ENCODE peak calls at places on chromosome 3, in eight cellular contexts. One of them, this sample, is unnamed. For H3K4me1, the result is how much of the 10 kb centered on the place peaks cover.

GRCh38 chr3:10344147-10344943 is 23.4 kb upstream of the SEC13 start:
- DNase-seq in HAP-1: peak
- DNase-seq in IMR-90: peak
- DNase-seq in fibroblast of lung: peak
- DNase-seq in NT2/D1: peak
- DNase-seq in transverse colon: peak
- DNase-seq in heart right ventricle: peak
- DNase-seq in suprapubic skin: no peak
- DNase-seq in this sample: no peak

GRCh38 chr3:157122116-157122515 is 37.8 kb downstream of the CCNL1 start:
- DNase-seq in HAP-1: no peak
- DNase-seq in IMR-90: peak
- DNase-seq in fibroblast of lung: peak
- DNase-seq in NT2/D1: no peak
- DNase-seq in transverse colon: no peak
- DNase-seq in heart right ventricle: no peak
- DNase-seq in suprapubic skin: no peak
- DNase-seq in this sample: no peak

GRCh38 chr3:183594636-183595035 is 39.1 kb upstream of the KLHL6 start:
- DNase-seq in HAP-1: no peak
- DNase-seq in IMR-90: no peak
- DNase-seq in fibroblast of lung: no peak
- DNase-seq in NT2/D1: no peak
- DNase-seq in transverse colon: no peak
- DNase-seq in heart right ventricle: no peak
- DNase-seq in suprapubic skin: no peak
- DNase-seq in this sample: no peak

GRCh38 chr3:124275421-124275820 is 283.5 kb upstream of the ROPN1 start:
- DNase-seq in HAP-1: no peak
- DNase-seq in IMR-90: no peak
- DNase-seq in fibroblast of lung: peak
- DNase-seq in NT2/D1: no peak
- DNase-seq in transverse colon: peak
- DNase-seq in heart right ventricle: peak
- DNase-seq in suprapubic skin: no peak
- DNase-seq in this sample: no peak

GRCh38 chr3:51673802-51674654 is 3.0 kb downstream of the TEX264 start:
- DNase-seq in HAP-1: no peak
- DNase-seq in IMR-90: no peak
- DNase-seq in fibroblast of lung: no peak
- DNase-seq in NT2/D1: no peak
- DNase-seq in transverse colon: no peak
- DNase-seq in heart right ventricle: no peak
- DNase-seq in suprapubic skin: peak
- DNase-seq in this sample: no peak

GRCh38 chr3:47605646-47606045 is 27.0 kb upstream of the CSPG5 start:
- DNase-seq in HAP-1: no peak
- DNase-seq in IMR-90: peak
- DNase-seq in fibroblast of lung: no peak
- DNase-seq in NT2/D1: no peak
- DNase-seq in transverse colon: no peak
- DNase-seq in heart right ventricle: no peak
- DNase-seq in suprapubic skin: no peak
- DNase-seq in this sample: no peak

GRCh38 chr3:79872483-79872882 is 104.7 kb upstream of the ROBO1 start:
- DNase-seq in HAP-1: peak
- DNase-seq in IMR-90: peak
- DNase-seq in fibroblast of lung: peak
- DNase-seq in NT2/D1: no peak
- DNase-seq in transverse colon: no peak
- DNase-seq in heart right ventricle: no peak
- DNase-seq in suprapubic skin: no peak
- DNase-seq in this sample: no peak

GRCh38 chr3:37861540-37862051 is at the start of gene CTDSPL:
- DNase-seq in HAP-1: peak
- DNase-seq in IMR-90: peak
- DNase-seq in fibroblast of lung: peak
- DNase-seq in NT2/D1: no peak
- DNase-seq in transverse colon: peak
- DNase-seq in heart right ventricle: no peak
- DNase-seq in suprapubic skin: no peak
- DNase-seq in this sample: peak

GRCh38 chr3:42547401-42547945 is 34.3 kb downstream of the SEC22C start:
- DNase-seq in HAP-1: peak
- DNase-seq in IMR-90: peak
- DNase-seq in fibroblast of lung: peak
- DNase-seq in NT2/D1: peak
- DNase-seq in transverse colon: peak
- DNase-seq in heart right ventricle: peak
- DNase-seq in suprapubic skin: peak
- DNase-seq in this sample: peak

GRCh38 chr3:68919000-68919399 is 13.3 kb downstream of the TAFA4 start:
- DNase-seq in HAP-1: peak
- DNase-seq in IMR-90: peak
- DNase-seq in fibroblast of lung: peak
- DNase-seq in NT2/D1: peak
- DNase-seq in transverse colon: no peak
- DNase-seq in heart right ventricle: no peak
- DNase-seq in suprapubic skin: no peak
- DNase-seq in this sample: no peak

GRCh38 chr3:172446198-172446597 is 2.1 kb downstream of the GHSR start:
- DNase-seq in HAP-1: no peak
- DNase-seq in IMR-90: no peak
- DNase-seq in fibroblast of lung: no peak
- DNase-seq in NT2/D1: no peak
- DNase-seq in transverse colon: no peak
- DNase-seq in heart right ventricle: no peak
- DNase-seq in suprapubic skin: no peak
- DNase-seq in this sample: no peak

GRCh38 chr3:196757876-196758739 is 18.5 kb downstream of the PAK2 start:
- DNase-seq in HAP-1: no peak
- DNase-seq in IMR-90: peak
- DNase-seq in fibroblast of lung: peak
- DNase-seq in NT2/D1: no peak
- DNase-seq in transverse colon: no peak
- DNase-seq in heart right ventricle: no peak
- DNase-seq in suprapubic skin: no peak
- DNase-seq in this sample: no peak

GRCh38 chr3:165491487-165491886 is 295.3 kb upstream of the SLITRK3 start:
- DNase-seq in HAP-1: no peak
- DNase-seq in IMR-90: peak
- DNase-seq in fibroblast of lung: peak
- DNase-seq in NT2/D1: no peak
- DNase-seq in transverse colon: no peak
- DNase-seq in heart right ventricle: no peak
- DNase-seq in suprapubic skin: no peak
- DNase-seq in this sample: no peak

GRCh38 chr3:156750191-156750873 is 75.8 kb upstream of the LEKR1 start:
- DNase-seq in HAP-1: no peak
- DNase-seq in IMR-90: peak
- DNase-seq in fibroblast of lung: peak
- DNase-seq in NT2/D1: no peak
- DNase-seq in transverse colon: no peak
- DNase-seq in heart right ventricle: no peak
- DNase-seq in suprapubic skin: no peak
- DNase-seq in this sample: no peak

GRCh38 chr3:155196131-155197075 is 97.1 kb downstream of the STRIT1 start:
- DNase-seq in HAP-1: no peak
- DNase-seq in IMR-90: no peak
- DNase-seq in fibroblast of lung: no peak
- DNase-seq in NT2/D1: no peak
- DNase-seq in transverse colon: no peak
- DNase-seq in heart right ventricle: no peak
- DNase-seq in suprapubic skin: no peak
- DNase-seq in this sample: no peak

GRCh38 chr3:57727096-57727495 is 29.0 kb upstream of the SLMAP start:
- DNase-seq in HAP-1: no peak
- DNase-seq in IMR-90: peak
- DNase-seq in fibroblast of lung: no peak
- DNase-seq in NT2/D1: no peak
- DNase-seq in transverse colon: no peak
- DNase-seq in heart right ventricle: no peak
- DNase-seq in suprapubic skin: no peak
- DNase-seq in this sample: no peak

GRCh38 chr3:57726395-57726794 is 29.7 kb upstream of the SLMAP start:
- DNase-seq in HAP-1: no peak
- DNase-seq in IMR-90: no peak
- DNase-seq in fibroblast of lung: no peak
- DNase-seq in NT2/D1: no peak
- DNase-seq in transverse colon: no peak
- DNase-seq in heart right ventricle: no peak
- DNase-seq in suprapubic skin: no peak
- DNase-seq in this sample: no peak

GRCh38 chr3:57733790-57734189 is 22.3 kb upstream of the SLMAP start:
- DNase-seq in HAP-1: no peak
- DNase-seq in IMR-90: peak
- DNase-seq in fibroblast of lung: no peak
- DNase-seq in NT2/D1: no peak
- DNase-seq in transverse colon: no peak
- DNase-seq in heart right ventricle: no peak
- DNase-seq in suprapubic skin: no peak
- DNase-seq in this sample: no peak

GRCh38 chr3:57731311-57731710 is 24.8 kb upstream of the SLMAP start:
- DNase-seq in HAP-1: no peak
- DNase-seq in IMR-90: peak
- DNase-seq in fibroblast of lung: no peak
- DNase-seq in NT2/D1: no peak
- DNase-seq in transverse colon: no peak
- DNase-seq in heart right ventricle: no peak
- DNase-seq in suprapubic skin: no peak
- DNase-seq in this sample: no peak

DNA sequence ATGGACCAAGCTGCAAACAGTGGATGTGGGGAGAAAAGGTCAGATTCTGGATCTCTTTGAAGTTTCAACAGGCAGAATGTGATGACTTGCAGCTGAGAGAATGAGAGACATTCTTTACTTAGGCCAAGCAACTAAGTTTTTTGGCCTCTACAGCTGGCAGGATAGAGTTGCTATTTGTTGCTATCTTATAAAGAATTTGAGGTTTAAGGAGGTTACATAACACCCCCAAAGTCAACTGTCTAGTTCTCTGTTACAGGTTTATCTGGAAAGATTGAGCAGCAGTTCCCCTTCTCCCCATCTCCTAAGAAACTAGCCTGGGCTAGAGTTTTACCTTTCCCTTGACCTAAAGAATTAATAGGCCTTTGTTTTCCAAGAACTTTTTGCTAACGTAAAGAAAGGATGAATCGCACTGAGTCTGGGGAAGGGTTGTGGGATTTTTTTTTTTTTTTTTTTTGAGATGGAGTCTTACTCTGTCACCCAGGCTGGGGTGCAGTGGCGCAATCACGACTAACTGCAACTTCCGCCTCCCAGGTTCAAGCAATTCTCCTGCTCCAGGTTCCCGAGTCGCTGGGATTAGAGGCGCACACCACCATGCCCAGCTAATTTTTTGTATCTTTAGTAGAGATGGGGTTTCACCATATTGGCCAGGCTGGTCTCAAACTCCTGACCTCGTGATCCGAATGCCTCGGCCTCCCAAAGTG is 26.6 kb upstream of the SLMAP start:
- DNase-seq in HAP-1: no peak
- DNase-seq in IMR-90: peak
- DNase-seq in fibroblast of lung: no peak
- DNase-seq in NT2/D1: no peak
- DNase-seq in transverse colon: no peak
- DNase-seq in heart right ventricle: no peak
- DNase-seq in suprapubic skin: no peak
- DNase-seq in this sample: no peak
- H3K4me3 ChIP-seq in HAP-1: no peak
- H3K4me3 ChIP-seq in IMR-90: no peak
- H3K4me3 ChIP-seq in fibroblast of lung: no peak
- H3K4me3 ChIP-seq in NT2/D1: no peak
- H3K4me3 ChIP-seq in transverse colon: no peak
- H3K4me3 ChIP-seq in heart right ventricle: no peak
- H3K4me3 ChIP-seq in suprapubic skin: no peak
- H3K4me3 ChIP-seq in this sample: no peak

DNA sequence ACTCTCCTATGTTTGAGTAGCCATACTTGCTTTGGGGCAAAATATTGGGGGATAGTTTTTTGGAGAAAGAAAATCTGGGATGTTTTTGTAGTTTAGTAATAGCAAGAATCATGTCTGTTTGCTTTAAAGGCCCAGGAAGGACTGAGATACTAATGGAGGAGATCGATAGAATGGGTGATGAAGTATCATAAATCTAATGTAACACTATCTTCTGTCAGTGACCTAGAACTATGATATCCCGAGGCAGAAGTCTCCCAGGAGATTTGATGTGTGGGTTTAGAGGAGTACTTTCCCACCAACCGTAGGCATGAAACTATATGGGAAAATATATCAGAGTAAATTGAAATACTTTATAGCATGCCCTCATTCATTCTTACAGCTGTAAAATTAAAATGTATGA is 21.0 kb upstream of the NFKBIZ start:
- DNase-seq in HAP-1: no peak
- DNase-seq in IMR-90: no peak
- DNase-seq in fibroblast of lung: no peak
- DNase-seq in NT2/D1: no peak
- DNase-seq in transverse colon: no peak
- DNase-seq in heart right ventricle: no peak
- DNase-seq in suprapubic skin: no peak
- DNase-seq in this sample: no peak
- H3K4me1 ChIP-seq in HAP-1: under half
- H3K4me1 ChIP-seq in IMR-90: under half
- H3K4me1 ChIP-seq in fibroblast of lung: under half
- H3K4me1 ChIP-seq in NT2/D1: under half
- H3K4me1 ChIP-seq in transverse colon: under half
- H3K4me1 ChIP-seq in heart right ventricle: half or more
- H3K4me1 ChIP-seq in suprapubic skin: under half
- H3K4me1 ChIP-seq in this sample: under half

DNA sequence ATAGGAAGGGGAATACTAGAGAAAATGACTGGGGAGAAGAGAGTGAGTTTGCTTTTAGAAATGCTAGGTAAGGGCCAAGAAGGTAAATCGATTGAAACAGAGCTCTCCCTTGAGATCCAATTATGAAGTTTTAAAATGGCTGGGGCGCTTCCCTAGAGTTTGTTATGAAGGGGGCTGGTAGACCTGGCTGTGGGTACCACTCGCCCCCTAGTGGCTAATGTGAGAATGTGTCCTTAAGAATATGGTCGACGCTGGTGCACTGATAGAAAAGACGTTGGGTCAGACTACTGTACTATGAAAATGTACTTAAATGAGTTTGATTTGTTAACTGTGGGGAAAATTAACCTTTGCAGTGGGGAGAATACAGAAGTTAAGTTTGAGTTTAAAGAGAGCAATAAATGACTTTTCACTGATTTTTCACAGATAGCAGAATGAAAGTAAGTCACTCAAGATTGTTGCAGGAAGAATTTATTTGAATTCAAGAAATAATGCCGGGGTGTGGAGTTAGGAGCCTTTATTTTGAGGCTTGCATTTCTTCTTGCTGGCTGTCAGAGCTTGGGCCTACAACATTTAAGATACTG is 9.2 kb downstream of the TMPRSS7 start:
- DNase-seq in HAP-1: peak
- DNase-seq in IMR-90: peak
- DNase-seq in fibroblast of lung: peak
- DNase-seq in NT2/D1: peak
- DNase-seq in transverse colon: peak
- DNase-seq in heart right ventricle: peak
- DNase-seq in suprapubic skin: peak
- DNase-seq in this sample: peak
- H3K4me3 ChIP-seq in HAP-1: no peak
- H3K4me3 ChIP-seq in IMR-90: peak
- H3K4me3 ChIP-seq in fibroblast of lung: no peak
- H3K4me3 ChIP-seq in NT2/D1: no peak
- H3K4me3 ChIP-seq in transverse colon: no peak
- H3K4me3 ChIP-seq in heart right ventricle: no peak
- H3K4me3 ChIP-seq in suprapubic skin: no peak
- H3K4me3 ChIP-seq in this sample: no peak

GRCh38 chr3:29283739-29284138 is 2.9 kb downstream of the RBMS3 start:
- DNase-seq in HAP-1: no peak
- DNase-seq in IMR-90: no peak
- DNase-seq in fibroblast of lung: peak
- DNase-seq in NT2/D1: no peak
- DNase-seq in transverse colon: no peak
- DNase-seq in heart right ventricle: no peak
- DNase-seq in suprapubic skin: no peak
- DNase-seq in this sample: no peak
- H3K4me1 ChIP-seq in HAP-1: half or more
- H3K4me1 ChIP-seq in IMR-90: under half
- H3K4me1 ChIP-seq in fibroblast of lung: under half
- H3K4me1 ChIP-seq in NT2/D1: under half
- H3K4me1 ChIP-seq in transverse colon: under half
- H3K4me1 ChIP-seq in heart right ventricle: under half
- H3K4me1 ChIP-seq in suprapubic skin: under half
- H3K4me1 ChIP-seq in this sample: under half

This sample was measured in pancreas.